ENCODE peak calls at places on chromosomes 2 and 18, in eight cellular contexts. J, R, G, O, M, T, C and Y are unnamed samples.

GRCh38 chr2:31227711-31228125 is 6.2 kb upstream of the EHD3 start:
- DNase-seq in J (peak), R (no peak), G (no peak), O (no peak), M (peak), T (no peak), C (no peak), Y (no peak)

GRCh38 chr2:12534646-12535263 is 182.0 kb upstream of the TRIB2 start:
- DNase-seq in J (peak), R (no peak), G (no peak), O (peak), M (peak), T (no peak), C (no peak), Y (no peak)

GRCh38 chr2:67528320-67528719 is 131.2 kb downstream of the ETAA1 start:
- DNase-seq in J (no peak), R (no peak), G (no peak), O (no peak), M (no peak), T (no peak), C (no peak), Y (no peak)

GRCh38 chr18:71743634-71744033 is 800.5 kb downstream of the CBLN2 start:
- DNase-seq in J (no peak), R (no peak), G (no peak), O (no peak), M (no peak), T (no peak), C (no peak), Y (no peak)

GRCh38 chr18:64799378-64799777 is 650.5 kb upstream of the LINC00305 start:
- DNase-seq in J (no peak), R (no peak), G (no peak), O (no peak), M (no peak), T (no peak), C (no peak), Y (no peak)

GRCh38 chr2:30768708-30769580 is 38.3 kb downstream of the CAPN13 start:
- DNase-seq in J (no peak), R (no peak), G (no peak), O (no peak), M (no peak), T (no peak), C (peak), Y (no peak)

GRCh38 chr18:56327171-56327885 is 311.1 kb downstream of the TXNL1 start:
- DNase-seq in J (peak), R (no peak), G (no peak), O (no peak), M (no peak), T (no peak), C (no peak), Y (no peak)

GRCh38 chr2:203804070-203804469 is 63.5 kb upstream of the CTLA4 start:
- DNase-seq in J (peak), R (no peak), G (no peak), O (no peak), M (no peak), T (no peak), C (no peak), Y (no peak)

GRCh38 chr2:38505779-38506178 is 96.9 kb downstream of the HNRNPLL start:
- DNase-seq in J (peak), R (no peak), G (no peak), O (no peak), M (no peak), T (no peak), C (no peak), Y (no peak)

GRCh38 chr18:21820035-21820810 is 79.6 kb downstream of the MIB1 start:
- DNase-seq in J (no peak), R (no peak), G (no peak), O (no peak), M (no peak), T (no peak), C (no peak), Y (no peak)

GRCh38 chr2:12120281-12121150 is 374.1 kb downstream of the LPIN1 start:
- DNase-seq in J (no peak), R (no peak), G (no peak), O (no peak), M (no peak), T (no peak), C (no peak), Y (no peak)

GRCh38 chr2:231617059-231617926 is 24.6 kb downstream of the TEX44 start:
- DNase-seq in J (no peak), R (no peak), G (no peak), O (no peak), M (no peak), T (no peak), C (no peak), Y (no peak)

GRCh38 chr2:215572341-215572848 is 136.5 kb upstream of the FN1 start:
- DNase-seq in J (no peak), R (no peak), G (no peak), O (no peak), M (no peak), T (no peak), C (no peak), Y (no peak)

GRCh38 chr2:134718956-134719814 is at the start of gene TMEM163:
- DNase-seq in J (no peak), R (peak), G (peak), O (peak), M (no peak), T (peak), C (peak), Y (peak)

GRCh38 chr2:71780162-71780561 is 326.8 kb downstream of the DYSF start:
- DNase-seq in J (no peak), R (no peak), G (no peak), O (no peak), M (no peak), T (no peak), C (no peak), Y (no peak)

GRCh38 chr2:45329045-45329677 is 281.9 kb downstream of the SRBD1 start:
- DNase-seq in J (no peak), R (no peak), G (no peak), O (peak), M (no peak), T (no peak), C (no peak), Y (no peak)
- TF ChIP-seq CTCF in J (no peak), R (no peak), G (no peak), O (no peak), M (no peak), T (no peak), C (no peak), Y (no peak)

DNA sequence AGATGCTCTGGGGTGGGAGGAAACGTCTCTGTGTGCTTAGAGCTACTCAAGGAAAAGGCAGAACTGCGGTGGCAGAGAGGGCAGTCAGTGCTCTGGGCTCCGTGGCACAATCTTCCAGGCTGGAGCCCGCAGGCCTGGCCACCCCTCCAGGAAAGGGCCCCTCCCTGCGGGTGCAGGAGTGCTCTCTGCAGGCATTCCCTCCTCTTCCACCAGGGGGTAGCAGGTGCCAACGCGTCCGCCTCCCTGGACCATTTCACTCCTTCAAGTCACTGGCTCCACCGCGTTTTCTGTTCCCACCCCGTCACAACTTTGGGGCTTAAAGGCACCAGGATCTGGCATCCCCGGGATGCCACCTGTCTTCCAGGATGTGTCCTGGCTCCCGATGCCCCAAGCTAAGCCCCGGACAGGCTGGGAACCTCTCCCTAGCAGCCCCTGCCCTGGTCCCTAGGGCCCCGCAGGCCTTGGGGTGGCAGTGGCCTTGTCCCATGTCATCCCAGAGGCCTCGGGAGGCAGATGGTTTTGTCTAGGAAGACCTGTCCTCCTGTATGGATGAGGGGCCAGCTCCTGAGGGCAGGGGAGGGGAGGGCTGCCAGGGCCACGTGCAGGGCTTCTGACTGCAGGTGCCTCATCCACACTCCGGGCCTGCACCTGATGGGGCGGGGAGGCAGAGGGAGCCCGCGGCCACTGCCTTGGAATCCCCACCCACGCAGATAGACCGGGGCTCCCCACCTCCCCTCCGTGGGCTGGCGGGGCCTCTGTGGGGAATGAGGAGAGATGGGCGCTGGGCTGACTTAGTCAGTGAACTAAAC is 26.4 kb downstream of the KCNIP3 start:
- DNase-seq in J (no peak), R (peak), G (no peak), O (peak), M (no peak), T (no peak), C (peak), Y (peak)
- TF ChIP-seq CTCF in J (peak), R (peak), G (peak), O (peak), M (peak), T (no peak), C (peak), Y (peak)

GRCh38 chr2:64865831-64866146 is 123.4 kb upstream of the SLC1A4 start:
- DNase-seq in J (no peak), R (no peak), G (no peak), O (no peak), M (no peak), T (no peak), C (no peak), Y (no peak)

GRCh38 chr2:64867253-64867996 is 121.8 kb upstream of the SLC1A4 start:
- DNase-seq in J (no peak), R (no peak), G (no peak), O (no peak), M (no peak), T (no peak), C (peak), Y (no peak)

GRCh38 chr2:64863097-64863820 is 125.9 kb upstream of the SLC1A4 start:
- DNase-seq in J (no peak), R (no peak), G (no peak), O (no peak), M (no peak), T (no peak), C (no peak), Y (no peak)

GRCh38 chr2:64866797-64867196 is 122.4 kb upstream of the SLC1A4 start:
- DNase-seq in J (peak), R (no peak), G (no peak), O (no peak), M (no peak), T (no peak), C (no peak), Y (no peak)

GRCh38 chr2:64865073-64865830 is 123.9 kb upstream of the SLC1A4 start:
- DNase-seq in J (no peak), R (peak), G (peak), O (peak), M (no peak), T (peak), C (peak), Y (peak)
- TF ChIP-seq CTCF in J (peak), R (peak), G (peak), O (peak), M (peak), T (peak), C (peak), Y (peak)

GRCh38 chr18:49447810-49448745 is 12.4 kb downstream of the DYM start:
- DNase-seq in J (no peak), R (peak), G (no peak), O (peak), M (peak), T (no peak), C (no peak), Y (peak)
- TF ChIP-seq CTCF in J (peak), R (peak), G (peak), O (peak), M (peak), T (peak), C (peak), Y (peak)

DNA sequence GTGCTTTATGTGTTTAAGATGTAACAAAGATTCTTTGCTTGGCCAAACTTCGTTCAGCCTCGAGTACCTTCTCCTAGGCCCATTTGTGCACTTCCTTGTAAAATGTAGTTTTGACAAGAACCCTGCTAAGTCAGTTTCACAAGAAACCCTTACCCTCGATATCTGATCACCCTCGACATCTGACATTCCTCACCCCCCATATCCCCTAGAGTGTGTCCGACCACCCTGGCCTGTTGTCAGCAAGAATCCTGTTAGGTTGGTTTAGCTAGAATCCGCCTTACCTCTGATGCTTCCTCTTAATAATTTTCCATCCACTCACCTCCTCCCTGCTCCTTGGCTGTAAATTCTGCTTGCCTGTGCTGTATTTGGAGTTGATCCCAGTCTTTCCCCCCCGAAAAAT is 85.3 kb downstream of the UXS1 start:
- DNase-seq in J (no peak), R (no peak), G (no peak), O (no peak), M (no peak), T (no peak), C (no peak), Y (no peak)
- TF ChIP-seq CTCF in J (no peak), R (no peak), G (no peak), O (no peak), M (no peak), T (no peak), C (no peak), Y (no peak)

DNA sequence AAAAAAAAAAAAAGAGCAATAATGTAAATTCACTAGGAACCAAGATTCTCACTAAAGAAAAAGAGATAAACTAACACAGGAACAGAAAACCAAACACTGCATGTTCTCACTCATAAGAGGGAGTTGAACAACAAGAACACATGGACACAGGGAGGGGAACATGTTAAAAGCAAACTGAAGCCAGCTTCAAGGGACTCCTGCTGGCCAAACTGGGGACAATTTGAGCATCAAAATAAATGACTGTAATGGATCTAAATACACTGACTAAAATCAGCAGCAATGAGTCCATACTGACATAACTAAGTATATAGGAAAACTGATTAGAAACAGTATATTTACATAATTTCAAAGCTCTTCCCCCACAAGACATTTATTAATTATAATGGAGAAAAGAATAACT is 73.0 kb downstream of the FARSB start:
- DNase-seq in J (no peak), R (no peak), G (no peak), O (no peak), M (no peak), T (no peak), C (no peak), Y (no peak)
- TF ChIP-seq CTCF in J (peak), R (no peak), G (no peak), O (peak), M (no peak), T (no peak), C (no peak), Y (peak)

DNA sequence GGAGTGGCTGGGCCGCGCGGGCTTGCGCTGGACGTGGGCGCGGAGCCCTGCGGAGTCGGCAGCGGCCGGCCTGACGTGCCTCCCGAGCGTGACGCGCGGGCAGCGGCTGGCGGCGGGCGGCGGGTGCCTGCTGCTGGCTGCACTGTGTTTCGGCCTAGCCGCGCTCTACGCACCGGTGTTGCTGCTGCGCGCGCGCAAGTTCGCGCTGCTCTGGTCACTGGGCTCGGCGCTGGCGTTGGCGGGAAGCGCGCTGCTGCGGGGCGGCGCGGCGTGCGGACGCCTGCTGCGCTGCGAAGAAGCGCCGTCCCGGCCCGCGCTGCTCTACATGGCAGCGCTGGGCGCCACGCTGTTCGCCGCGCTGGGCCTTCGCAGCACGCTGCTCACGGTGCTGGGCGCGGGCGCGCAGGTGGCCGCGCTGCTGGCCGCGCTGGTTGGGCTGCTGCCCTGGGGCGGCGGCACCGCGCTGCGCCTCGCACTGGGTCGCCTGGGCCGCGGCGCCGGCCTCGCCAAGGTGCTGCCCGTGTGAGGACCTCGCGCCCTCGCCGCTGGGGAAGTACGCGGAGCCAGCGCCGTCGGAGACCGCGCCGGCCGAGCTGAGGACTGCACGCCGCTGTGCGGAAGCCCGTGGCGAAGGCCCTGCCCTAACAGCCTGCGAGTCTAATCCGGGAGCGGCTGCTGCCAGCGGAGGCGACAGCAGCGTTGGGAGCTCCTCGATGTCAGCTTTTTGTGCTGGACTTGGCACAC is 526 bp downstream of the SFT2D3 start:
- DNase-seq in J (no peak), R (peak), G (peak), O (peak), M (no peak), T (peak), C (peak), Y (peak)
- TF ChIP-seq CTCF in J (peak), R (no peak), G (peak), O (peak), M (peak), T (peak), C (peak), Y (no peak)